ENCODE peak calls at places on chromosome 17, in four cellular contexts. I is body of pancreas, H is fibroblast of pulmonary artery, X is uterus. D is an unnamed sample.

GRCh38 chr17:11948791-11949190 is 48.5 kb downstream of the ZNF18 start:
- DNase-seq in I (peak), H (peak), X (peak), D (peak)

GRCh38 chr17:703081-703875 is 11.4 kb downstream of the VPS53 start:
- DNase-seq in I (no peak), H (no peak), X (no peak), D (no peak)

GRCh38 chr17:31095239-31096105 is 695 bp downstream of the NF1 start:
- DNase-seq in I (peak), H (peak), X (peak), D (peak)

GRCh38 chr17:44010966-44011647 is 3.7 kb downstream of the TMEM101 start:
- DNase-seq in I (no peak), H (no peak), X (no peak), D (peak)

GRCh38 chr17:28615260-28615940 is 1.4 kb upstream of the RSKR start:
- DNase-seq in I (no peak), H (no peak), X (no peak), D (no peak)

GRCh38 chr17:57553525-57553924 is 191.6 kb downstream of the CCDC182 start:
- DNase-seq in I (no peak), H (peak), X (no peak), D (no peak)

GRCh38 chr17:41796066-41796895 is 9.8 kb upstream of the JUP start:
- DNase-seq in I (no peak), H (no peak), X (no peak), D (no peak)

GRCh38 chr17:75872434-75873351 is 5.7 kb downstream of the TRIM47 start:
- DNase-seq in I (peak), H (peak), X (peak), D (peak)

GRCh38 chr17:38568274-38568673 is 37.5 kb downstream of the SRCIN1 start:
- DNase-seq in I (no peak), H (no peak), X (no peak), D (no peak)

GRCh38 chr17:77318021-77318420 is 177.3 kb downstream of the SEC14L1 start:
- DNase-seq in I (no peak), H (no peak), X (no peak), D (no peak)

GRCh38 chr17:31724026-31724425 is 135.0 kb downstream of the COPRS start:
- DNase-seq in I (no peak), H (peak), X (no peak), D (peak)

GRCh38 chr17:18980682-18981384 is 23.7 kb downstream of the FAM83G start:
- DNase-seq in I (no peak), H (peak), X (no peak), D (peak)

GRCh38 chr17:11485336-11485735 is 112.9 kb upstream of the DNAH9 start:
- DNase-seq in I (no peak), H (no peak), X (no peak), D (no peak)

GRCh38 chr17:78442648-78443128 is 64.2 kb downstream of the PGS1 start:
- DNase-seq in I (no peak), H (peak), X (peak), D (no peak)

GRCh38 chr17:75908201-75908600 is 3.5 kb upstream of the MRPL38 start:
- DNase-seq in I (no peak), H (no peak), X (no peak), D (no peak)

GRCh38 chr17:43734376-43734775 is 24.2 kb downstream of the SOST start:
- DNase-seq in I (no peak), H (peak), X (no peak), D (peak)

GRCh38 chr17:2885751-2886150 is 89.5 kb downstream of the RAP1GAP2 start:
- DNase-seq in I (no peak), H (no peak), X (no peak), D (no peak)

GRCh38 chr17:50778471-50778870 is 11.2 kb upstream of the ANKRD40CL start:
- DNase-seq in I (no peak), H (no peak), X (no peak), D (no peak)

GRCh38 chr17:32855620-32856019 is 21.3 kb downstream of the MYO1D start:
- DNase-seq in I (no peak), H (no peak), X (no peak), D (no peak)

GRCh38 chr17:978110-979093 is 1.2 kb downstream of the NXN start:
- DNase-seq in I (peak), H (no peak), X (peak), D (peak)

GRCh38 chr17:8285270-8286181 is 2.9 kb upstream of the RANGRF start:
- DNase-seq in I (peak), H (no peak), X (no peak), D (no peak)

DNA sequence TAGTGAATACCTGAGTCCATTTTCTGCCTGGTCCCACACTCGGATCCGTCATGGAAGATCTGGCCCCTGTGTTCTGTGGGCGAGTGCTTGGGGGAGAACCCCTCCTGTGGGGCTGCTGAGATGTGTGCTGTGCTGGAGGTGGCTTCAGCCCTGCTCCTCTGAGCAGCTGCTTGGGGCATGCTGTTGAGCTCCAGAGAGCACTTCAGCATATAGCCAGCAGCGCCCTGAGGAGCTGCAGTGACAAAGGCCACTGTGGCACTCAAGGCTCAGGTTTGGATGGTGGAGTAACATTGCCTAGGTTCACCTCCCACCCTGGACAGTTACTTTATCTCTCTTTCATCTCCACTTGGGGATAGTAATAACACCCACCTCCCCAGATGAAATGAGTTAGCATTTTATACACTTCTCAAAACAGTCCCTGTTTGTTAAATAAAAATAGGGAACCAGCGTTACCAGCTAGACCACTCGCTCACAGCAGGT is 75.3 kb downstream of the KSR1 start:
- DNase-seq in I (no peak), H (no peak), X (no peak), D (no peak)
- H3K4me3 ChIP-seq in I (no peak), H (no peak), X (no peak), D (no peak)

DNA sequence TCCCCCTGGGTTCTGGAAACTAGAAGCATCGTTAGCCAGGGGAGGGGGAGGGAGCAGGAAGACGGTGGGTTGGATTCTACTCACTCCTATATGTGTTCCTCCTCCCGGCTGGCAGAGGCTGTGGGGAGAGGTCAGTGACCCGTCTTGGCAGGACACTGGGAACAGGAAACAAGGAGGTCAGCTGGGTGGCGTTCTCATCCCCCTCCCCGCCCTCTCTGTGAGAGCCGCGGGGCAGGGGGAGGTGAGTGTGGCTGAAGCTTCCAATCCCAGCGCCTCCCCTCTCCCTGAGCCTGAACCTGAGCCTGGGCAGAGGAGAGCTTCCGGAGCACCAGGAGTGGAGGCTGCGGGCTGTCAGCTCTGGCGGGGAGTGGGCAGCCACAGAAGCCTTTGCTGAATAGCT is 12.5 kb downstream of the GPRC5C start:
- DNase-seq in I (peak), H (peak), X (peak), D (no peak)
- TF ChIP-seq CTCF in I (no peak), H (no peak), X (no peak), D (no peak)

GRCh38 chr17:48729335-48730239 is 1.0 kb upstream of the HOXB13 start:
- DNase-seq in I (no peak), H (no peak), X (no peak), D (no peak)

GRCh38 chr17:48726916-48727286 is 1.6 kb downstream of the HOXB13 start:
- DNase-seq in I (no peak), H (no peak), X (no peak), D (no peak)

GRCh38 chr17:48727415-48728175 is 955 bp downstream of the HOXB13 start:
- DNase-seq in I (no peak), H (no peak), X (no peak), D (no peak)

GRCh38 chr17:48730240-48730550 is 1.6 kb upstream of the HOXB13 start:
- DNase-seq in I (no peak), H (no peak), X (no peak), D (no peak)

GRCh38 chr17:48728232-48729231 is at the start of gene HOXB13:
- DNase-seq in I (no peak), H (peak), X (no peak), D (peak)
- H3K4me3 ChIP-seq in I (no peak), H (no peak), X (no peak), D (peak)

DNA sequence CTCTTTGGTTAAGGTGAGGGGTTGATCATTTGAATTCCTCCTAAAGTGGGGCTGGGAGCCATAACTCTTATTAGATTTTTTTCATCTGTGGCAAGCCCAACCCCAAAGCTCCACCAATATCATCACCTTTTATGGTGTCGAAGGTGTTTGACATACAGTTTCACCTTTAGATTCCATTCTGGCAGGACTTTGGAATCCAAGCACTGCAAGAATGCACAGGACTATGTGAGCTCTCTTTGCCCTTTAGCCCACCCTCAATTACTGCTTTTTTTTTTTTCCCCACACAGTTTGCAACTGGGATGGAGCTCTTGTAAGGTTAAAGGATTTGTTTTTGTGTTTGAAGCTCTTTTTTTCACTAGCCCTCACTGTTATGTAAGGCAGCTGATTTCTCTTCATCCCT is 154.0 kb upstream of the KCNJ16 start:
- DNase-seq in I (no peak), H (no peak), X (no peak), D (no peak)
- TF ChIP-seq CTCF in I (no peak), H (no peak), X (no peak), D (no peak)

GRCh38 chr17:81962499-81963441 is 1.8 kb upstream of the NOTUM start:
- DNase-seq in I (no peak), H (no peak), X (no peak), D (no peak)

GRCh38 chr17:81960130-81960958 is 643 bp downstream of the NOTUM start:
- DNase-seq in I (no peak), H (no peak), X (no peak), D (no peak)

GRCh38 chr17:81961554-81962498 is 839 bp upstream of the NOTUM start:
- DNase-seq in I (no peak), H (no peak), X (no peak), D (no peak)

GRCh38 chr17:81959362-81960129 is 1.4 kb downstream of the NOTUM start:
- DNase-seq in I (peak), H (peak), X (peak), D (peak)

GRCh38 chr17:81961087-81961514 is at the start of gene NOTUM:
- DNase-seq in I (no peak), H (peak), X (no peak), D (no peak)
- H3K4me3 ChIP-seq in I (no peak), H (no peak), X (no peak), D (no peak)

GRCh38 chr17:6713130-6713917 is at the start of gene SLC13A5:
- DNase-seq in I (no peak), H (peak), X (no peak), D (peak)
- TF ChIP-seq CTCF in I (no peak), H (peak), X (peak), D (peak)

D was measured in foreskin fibroblast.